ENCODE peak calls at places on chromosomes 4 and X, in nine cellular contexts. G is CD8-positive, alpha-beta T cell; T is effector CD4-positive, alpha-beta T cell; M is foreskin fibroblast; Q is tibial artery; P is mammary epithelial cell; X is NCI-H69; A is NCI-H1092 treated with DMSO at 0.1 percent for 48 hours; S is left lung. J is an unnamed sample.
A peak's percentile ranks its signal among the peaks of the same experiment; 100 is the strongest.

GRCh38 chr4:52096048-52096447 is 44.9 kb downstream of the SPATA18 start:
- DNase-seq in X (peak; percentile 6), S (no peak), P (peak; percentile 67), A (no peak), M (no peak), T (no peak), Q (no peak), G (no peak), J (no peak)

GRCh38 chr4:20192754-20193521 is 58.8 kb upstream of the SLIT2 start:
- DNase-seq in S (no peak), G (no peak), M (peak; percentile 54), X (peak; percentile 33), Q (no peak), T (no peak), A (no peak), P (peak; percentile 47), J (no peak)

GRCh38 chrX:11113731-11114130 is 2.6 kb downstream of the HCCS start:
- DNase-seq in M (no peak), S (no peak), T (no peak), A (no peak), X (no peak), P (no peak), G (no peak), Q (no peak), J (no peak)

GRCh38 chrX:43526206-43526605 is 129.9 kb upstream of the MAOA start:
- DNase-seq in X (no peak), G (no peak), M (no peak), S (no peak), P (no peak), A (no peak), T (no peak), Q (no peak), J (no peak)

GRCh38 chr4:42172921-42173320 is 20.5 kb upstream of the BEND4 start:
- DNase-seq in T (no peak), Q (no peak), A (no peak), S (no peak), P (no peak), G (no peak), X (no peak), M (no peak), J (no peak)

GRCh38 chr4:92654084-92654483 is 350.3 kb downstream of the GRID2 start:
- DNase-seq in T (no peak), A (no peak), S (no peak), P (no peak), G (no peak), Q (no peak), X (no peak), M (no peak), J (no peak)

GRCh38 chr4:128068927-128069326 is 7.8 kb downstream of the LARP1B start:
- DNase-seq in T (no peak), S (no peak), G (no peak), M (peak; percentile 4), A (no peak), P (peak; percentile 27), X (peak; percentile 13), Q (no peak), J (peak; percentile 56)

GRCh38 chrX:102712216-102712966 is at the start of gene GPRASP2:
- DNase-seq in T (peak; percentile 17), S (peak; percentile 47), Q (peak; percentile 54), G (peak; percentile 57), X (peak; percentile 43), M (peak; percentile 22), A (peak; percentile 52), P (peak; percentile 24), J (peak; percentile 56)

GRCh38 chr4:182745268-182745667 is 171.9 kb downstream of the DCTD start:
- DNase-seq in M (no peak), G (no peak), P (peak; percentile 80), Q (no peak), X (peak; percentile 85), S (no peak), T (no peak), A (peak; percentile 71), J (no peak)

GRCh38 chr4:124610214-124610613 is 102.3 kb downstream of the ANKRD50 start:
- DNase-seq in A (no peak), T (no peak), X (no peak), G (no peak), P (peak; percentile 44), M (no peak), Q (no peak), S (no peak), J (no peak)

GRCh38 chrX:87679849-87680248 is 162.2 kb downstream of the KLHL4 start:
- DNase-seq in A (no peak), Q (no peak), P (no peak), T (no peak), M (no peak), G (no peak), X (no peak), S (no peak), J (no peak)

GRCh38 chr4:7625073-7625472 is 190.3 kb upstream of the PSAPL1 start:
- DNase-seq in X (no peak), A (peak; percentile 45), T (no peak), Q (no peak), S (no peak), G (no peak), P (no peak), M (peak; percentile 47), J (no peak)

GRCh38 chrX:101368800-101369199 is 17.2 kb downstream of the BTK start:
- DNase-seq in T (no peak), G (no peak), A (no peak), Q (no peak), M (no peak), P (no peak), S (no peak), X (no peak), J (no peak)

GRCh38 chr4:3475713-3476260 is 12.7 kb downstream of the DOK7 start:
- DNase-seq in G (no peak), Q (no peak), T (no peak), M (no peak), P (no peak), S (no peak), X (no peak), A (no peak), J (peak; percentile 5)

GRCh38 chr4:20506827-20507226 is 193.4 kb upstream of the PACRGL start:
- DNase-seq in X (no peak), A (no peak), T (no peak), M (peak; percentile 73), S (no peak), P (peak; percentile 67), G (no peak), Q (no peak), J (no peak)

GRCh38 chr4:155376387-155377268 is at the start of gene MAP9:
- DNase-seq in A (peak; percentile 99), S (peak; percentile 94), P (peak; percentile 90), T (peak; percentile 82), X (peak; percentile 97), G (peak; percentile 91), Q (peak; percentile 82), M (peak; percentile 88), J (peak; percentile 99)

GRCh38 chrX:38799995-38800394 is 1.3 kb upstream of the MID1IP1 start:
- DNase-seq in P (no peak), Q (peak; percentile 30), G (no peak), M (no peak), T (no peak), S (no peak), A (peak; percentile 18), X (no peak), J (peak; percentile 11)

GRCh38 chr4:119683518-119683917 is 54.9 kb upstream of the PDE5A start:
- DNase-seq in M (peak; percentile 49), X (no peak), A (no peak), S (no peak), P (no peak), T (no peak), G (no peak), Q (no peak), J (no peak)

J was measured in WERI-Rb-1.